ENCODE peak calls at places on chromosomes 12 and 14, in five cellular contexts. K is K562, S is endothelial cell of umbilical vein, Y is GM23338, J is transverse colon. Q is an unnamed sample.

GRCh38 chr14:78519863-78520262 is 349.7 kb downstream of the NRXN3 start:
- DNase-seq in K (peak), S (peak), Y (peak), J (peak), Q (no peak)

GRCh38 chr12:112937741-112938719 is at the start of gene OAS3:
- DNase-seq in K (peak), S (peak), Y (peak), J (peak), Q (peak)

GRCh38 chr12:15220961-15221885 is at the start of gene RERG:
- DNase-seq in K (peak), S (peak), Y (peak), J (peak), Q (peak)

GRCh38 chr14:54901380-54902142 is 1.1 kb downstream of the GCH1 start:
- DNase-seq in K (no peak), S (peak), Y (peak), J (peak), Q (no peak)

GRCh38 chr12:15982471-15982870 is 71.3 kb downstream of the DERA start:
- DNase-seq in K (no peak), S (peak), Y (peak), J (no peak), Q (no peak)

GRCh38 chr14:44829021-44829420 is 132.7 kb downstream of the KLHL28 start:
- DNase-seq in K (no peak), S (no peak), Y (no peak), J (no peak), Q (no peak)

GRCh38 chr12:62190921-62191746 is 69.1 kb upstream of the USP15 start:
- DNase-seq in K (no peak), S (no peak), Y (peak), J (no peak), Q (peak)

GRCh38 chr12:108570743-108571603 is 8.6 kb downstream of the ISCU start:
- DNase-seq in K (no peak), S (peak), Y (peak), J (no peak), Q (no peak)

GRCh38 chr14:55713496-55713895 is 133.5 kb downstream of the KTN1 start:
- DNase-seq in K (no peak), S (no peak), Y (no peak), J (no peak), Q (no peak)

GRCh38 chr14:76955575-76956252 is 72.8 kb downstream of the IRF2BPL start:
- DNase-seq in K (no peak), S (no peak), Y (peak), J (no peak), Q (no peak)

GRCh38 chr12:54215990-54216579 is 27.3 kb upstream of the SMUG1 start:
- DNase-seq in K (peak), S (no peak), Y (peak), J (peak), Q (no peak)

GRCh38 chr12:26798669-26799068 is 34.3 kb downstream of the ITPR2 start:
- DNase-seq in K (no peak), S (no peak), Y (no peak), J (no peak), Q (no peak)
- TF ChIP-seq POLR2AphosphoS5 in K (no peak), S (no peak), Y (no peak), J (no peak), Q (no peak)

GRCh38 chr12:121990692-121991603 is 30.7 kb upstream of the BCL7A start:
- DNase-seq in K (no peak), S (no peak), Y (no peak), J (no peak), Q (no peak)

GRCh38 chr12:121989266-121989950 is 32.3 kb upstream of the BCL7A start:
- DNase-seq in K (no peak), S (no peak), Y (no peak), J (no peak), Q (no peak)

GRCh38 chr12:121996050-121996944 is 25.4 kb upstream of the BCL7A start:
- DNase-seq in K (no peak), S (no peak), Y (no peak), J (no peak), Q (no peak)

GRCh38 chr12:121989951-121990647 is 31.6 kb upstream of the BCL7A start:
- DNase-seq in K (no peak), S (no peak), Y (no peak), J (no peak), Q (no peak)

DNA sequence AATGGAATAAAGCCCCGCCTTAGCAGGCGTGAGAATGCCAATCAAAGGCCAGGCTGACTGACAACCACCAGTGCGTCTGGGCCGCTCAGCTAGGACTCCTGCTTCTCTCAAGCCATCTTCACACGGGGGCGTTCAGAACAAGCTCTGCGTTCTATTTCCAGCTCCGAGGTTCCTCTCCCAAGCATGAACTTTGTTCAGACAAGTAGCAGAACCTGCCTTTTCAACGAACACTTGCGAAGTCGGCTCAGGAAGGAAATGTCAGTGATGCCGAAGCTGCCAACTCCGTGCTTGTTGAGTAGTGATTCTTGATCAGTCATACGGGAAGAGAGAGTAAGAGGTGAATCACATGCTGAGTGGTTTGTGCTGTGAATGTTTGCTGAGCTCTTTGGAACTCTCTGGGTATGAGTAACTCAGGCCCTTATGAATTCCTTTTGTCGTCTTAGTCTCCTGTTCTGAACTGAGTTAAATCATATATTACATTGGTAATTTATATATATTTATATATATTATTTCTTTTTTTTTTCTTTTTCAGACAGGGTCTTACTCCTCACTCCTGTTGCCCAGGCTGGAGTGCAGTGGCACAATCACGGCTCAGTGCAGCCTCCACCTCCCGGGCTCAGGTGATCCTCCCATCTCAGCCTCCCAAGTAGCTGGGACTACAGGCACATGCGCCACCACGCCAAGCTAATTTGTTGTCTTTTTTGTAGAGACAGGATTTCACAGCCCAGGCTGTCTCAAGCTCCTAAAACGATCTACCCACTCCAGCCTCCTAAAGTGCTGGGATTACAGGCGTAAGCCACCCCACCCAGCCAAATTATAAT is 29.4 kb upstream of the BCL7A start:
- DNase-seq in K (no peak), S (peak), Y (no peak), J (no peak), Q (no peak)
- TF ChIP-seq POLR2AphosphoS5 in K (no peak), S (peak), Y (no peak), J (no peak), Q (peak)

GRCh38 chr12:65318186-65318685 is 39.8 kb downstream of the MSRB3 start:
- DNase-seq in K (no peak), S (no peak), Y (peak), J (no peak), Q (no peak)

GRCh38 chr12:65323025-65323424 is 44.5 kb downstream of the MSRB3 start:
- DNase-seq in K (no peak), S (no peak), Y (no peak), J (no peak), Q (no peak)

GRCh38 chr12:65324551-65324950 is 46.1 kb downstream of the MSRB3 start:
- DNase-seq in K (no peak), S (no peak), Y (no peak), J (no peak), Q (no peak)

GRCh38 chr12:65324056-65324455 is 45.6 kb downstream of the MSRB3 start:
- DNase-seq in K (no peak), S (no peak), Y (no peak), J (no peak), Q (no peak)

DNA sequence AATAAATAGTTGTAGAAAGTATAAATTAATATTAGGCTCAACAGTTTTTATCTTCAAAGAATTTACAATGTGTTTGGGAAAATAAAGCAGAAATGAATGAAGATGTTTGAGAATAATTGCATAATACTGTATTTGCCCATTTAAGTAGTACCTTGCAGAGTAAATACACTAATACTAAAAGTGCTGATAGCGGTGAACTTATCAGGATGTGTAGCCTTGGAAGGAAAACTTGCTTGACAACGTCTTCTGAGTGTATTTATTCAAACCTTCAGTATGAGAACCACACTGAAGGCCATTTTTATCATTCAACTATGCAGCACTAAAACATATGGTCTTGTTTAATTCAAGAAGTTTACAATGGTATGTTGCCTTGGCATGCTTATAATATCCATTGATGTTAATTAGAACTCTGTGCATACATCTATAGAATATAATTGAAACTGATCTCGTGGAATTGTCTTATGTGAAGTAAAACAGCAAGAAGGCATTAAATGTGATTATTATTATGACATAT is 41.3 kb downstream of the MSRB3 start:
- DNase-seq in K (no peak), S (no peak), Y (no peak), J (no peak), Q (no peak)
- TF ChIP-seq POLR2AphosphoS5 in K (no peak), S (no peak), Y (no peak), J (no peak), Q (no peak)

DNA sequence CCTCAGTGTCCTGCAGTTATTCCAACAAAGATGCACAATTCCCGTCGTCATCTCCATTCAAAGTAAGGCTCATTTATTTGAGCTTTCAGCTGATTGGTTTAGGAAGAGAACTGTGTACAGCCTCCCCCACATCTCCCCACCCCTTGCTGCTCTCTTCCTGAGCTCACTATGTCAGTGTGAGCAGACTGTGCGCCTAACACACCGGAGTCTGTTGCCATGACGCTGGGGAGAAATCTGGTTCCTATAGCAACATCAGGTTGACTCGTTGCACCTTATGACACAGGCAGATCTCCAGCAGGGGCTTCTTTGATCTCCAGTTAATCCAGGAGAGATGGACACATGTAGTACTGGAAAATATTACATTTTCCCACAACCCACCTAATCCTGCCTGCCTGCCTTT is 319.4 kb downstream of the CACNA1C start:
- DNase-seq in K (no peak), S (no peak), Y (no peak), J (no peak), Q (no peak)
- TF ChIP-seq POLR2AphosphoS5 in K (no peak), S (no peak), Y (no peak), J (no peak), Q (no peak)

GRCh38 chr12:132084681-132085635 is 59.2 kb downstream of the DDX51 start:
- DNase-seq in K (peak), S (peak), Y (peak), J (peak), Q (peak)
- TF ChIP-seq POLR2AphosphoS5 in K (peak), S (peak), Y (no peak), J (peak), Q (peak)

DNA sequence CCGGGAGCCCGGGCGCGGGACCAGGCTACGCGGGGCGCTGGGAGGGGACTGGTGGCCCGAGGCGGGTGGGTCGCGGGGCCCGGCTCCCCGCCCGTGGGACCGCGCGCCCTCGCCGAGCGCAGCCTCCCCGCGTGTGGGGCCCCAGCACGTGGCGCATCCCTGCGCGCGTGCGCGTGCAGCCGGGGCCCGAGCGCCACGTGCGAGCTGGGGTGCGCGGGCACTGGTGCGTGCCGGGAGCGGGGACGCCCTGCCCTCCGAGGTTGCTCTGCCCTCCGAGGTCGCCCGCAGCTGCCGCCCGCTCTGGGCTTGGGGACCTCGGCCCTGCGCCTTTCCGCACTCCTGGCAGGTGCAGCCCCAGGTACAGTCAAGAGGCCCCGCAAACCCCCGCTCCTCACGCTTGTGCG is 365 bp upstream of the CCDC88C start:
- DNase-seq in K (peak), S (no peak), Y (peak), J (peak), Q (no peak)
- TF ChIP-seq POLR2AphosphoS5 in K (no peak), S (peak), Y (no peak), J (no peak), Q (no peak)

GRCh38 chr14:90503582-90503981 is 106.8 kb downstream of the CALM1 start:
- DNase-seq in K (no peak), S (no peak), Y (no peak), J (peak), Q (no peak)
- TF ChIP-seq POLR2AphosphoS5 in K (no peak), S (no peak), Y (no peak), J (no peak), Q (no peak)